ENCODE peak calls at places on chromosomes 12 and 14, in nine cellular contexts. L is skeletal muscle cell; I is IMR-90; F is GM23248; C is upper lobe of right lung; D is AG10803; B is CD4-positive, CD25-positive, alpha-beta regulatory T cell; E is astrocyte of the spinal cord; W is effector memory CD4-positive, alpha-beta T cell. T is an unnamed sample.

GRCh38 chr14:71354801-71355200 is 447.5 kb downstream of the PCNX1 start:
- DNase-seq in L (no peak), I (peak; percentile 33), F (peak; percentile 32), C (no peak), D (peak; percentile 9), B (no peak), E (peak; percentile 33), W (no peak), T (peak; percentile 64)

GRCh38 chr12:5262450-5262849 is 169.5 kb upstream of the NTF3 start:
- DNase-seq in L (no peak), I (peak; percentile 77), F (peak; percentile 74), C (no peak), D (peak; percentile 93), B (no peak), E (peak; percentile 43), W (no peak), T (no peak)

GRCh38 chr14:69660344-69661193 is 49.2 kb downstream of the SUSD6 start:
- DNase-seq in L (no peak), I (no peak), F (no peak), C (no peak), D (no peak), B (no peak), E (no peak), W (no peak), T (no peak)

GRCh38 chr14:20631023-20631820 is 10.3 kb downstream of the OR6S1 start:
- DNase-seq in L (no peak), I (peak; percentile 70), F (peak; percentile 61), C (no peak), D (peak; percentile 53), B (peak; percentile 20), E (peak; percentile 58), W (peak; percentile 40), T (peak; percentile 49)

GRCh38 chr14:49992901-49993335 is 100.0 kb downstream of the ARF6 start:
- DNase-seq in L (peak; percentile 35), I (peak; percentile 91), F (peak; percentile 95), C (no peak), D (peak; percentile 74), B (no peak), E (peak; percentile 58), W (no peak), T (no peak)

GRCh38 chr12:41151789-41152188 is 36.3 kb upstream of the PDZRN4 start:
- DNase-seq in L (no peak), I (no peak), F (peak; percentile 1), C (no peak), D (no peak), B (no peak), E (no peak), W (no peak), T (peak; percentile 69)

GRCh38 chr12:75751769-75752471 is 240.5 kb upstream of the KRR1 start:
- DNase-seq in L (no peak), I (peak; percentile 25), F (peak; percentile 60), C (no peak), D (no peak), B (no peak), E (no peak), W (no peak), T (no peak)

GRCh38 chr14:91413547-91414474 is 3.8 kb downstream of the CCDC88C start:
- DNase-seq in L (no peak), I (no peak), F (no peak), C (peak; percentile 84), D (no peak), B (peak; percentile 67), E (no peak), W (peak; percentile 71), T (no peak)

GRCh38 chr12:7711133-7711532 is at the start of gene DPPA3:
- DNase-seq in L (no peak), I (no peak), F (no peak), C (no peak), D (no peak), B (no peak), E (no peak), W (no peak), T (no peak)

GRCh38 chr12:56565510-56566101 is 44.0 kb downstream of the RBMS2 start:
- DNase-seq in L (peak; percentile 80), I (peak; percentile 77), F (peak; percentile 85), C (peak; percentile 71), D (peak; percentile 78), B (no peak), E (peak; percentile 81), W (no peak), T (no peak)

DNA sequence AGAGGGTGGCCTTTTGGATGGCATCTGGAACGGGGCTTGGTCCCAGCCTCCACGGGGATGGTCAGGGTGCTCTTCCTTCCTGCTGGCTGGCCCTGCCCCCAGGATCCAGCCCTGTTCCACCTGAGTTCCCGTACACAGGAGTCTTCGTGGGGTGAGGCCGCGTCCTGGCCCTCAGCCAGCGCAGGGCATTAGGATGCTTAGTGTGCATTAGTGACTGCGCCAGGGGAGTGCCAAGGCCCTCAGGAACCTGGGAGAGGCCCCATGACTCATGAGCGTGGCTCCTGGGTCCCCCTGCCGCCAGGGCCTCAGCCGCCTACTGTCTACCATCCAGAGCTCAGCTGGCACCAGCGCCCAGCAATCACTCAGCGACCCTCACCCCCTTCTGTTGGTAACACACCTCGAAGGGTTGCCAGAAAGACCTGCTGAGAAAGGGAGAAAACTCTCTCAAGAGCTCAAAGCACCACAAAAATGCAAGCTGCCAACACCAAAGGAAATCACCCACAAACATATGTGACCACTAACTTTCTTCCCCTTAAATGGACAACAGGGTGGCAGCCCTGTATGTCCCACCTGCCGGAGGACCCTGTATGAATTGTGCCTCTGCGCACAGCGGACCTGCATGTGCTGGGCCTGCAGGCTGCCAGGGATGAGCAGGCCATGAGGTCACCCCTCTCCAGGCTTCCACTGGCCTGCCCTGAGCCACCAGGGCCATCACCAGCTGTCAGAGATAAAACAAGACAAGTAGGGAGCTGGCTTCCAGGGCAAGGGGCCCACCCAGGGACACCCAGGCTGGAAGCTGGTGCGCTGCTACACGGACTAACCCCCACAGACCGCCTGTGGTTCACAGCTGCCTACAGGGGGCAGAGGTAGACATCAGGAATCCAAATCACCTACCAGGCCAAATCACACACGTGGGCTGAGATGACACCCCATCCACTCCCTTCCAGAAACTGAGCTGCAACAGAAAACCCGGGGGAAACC is 28.7 kb downstream of the CCDC85C start:
- DNase-seq in L (no peak), I (peak; percentile 19), F (peak; percentile 41), C (peak; percentile 91), D (peak; percentile 43), B (no peak), E (no peak), W (no peak), T (peak; percentile 26)
- H3K4me3 ChIP-seq in L (no peak overlapping the region), I (no peak overlapping the region), F (no peak overlapping the region), C (no peak overlapping the region), D (no peak overlapping the region), B (no peak overlapping the region), E (no peak overlapping the region), W (no peak overlapping the region), T (no peak overlapping the region)

DNA sequence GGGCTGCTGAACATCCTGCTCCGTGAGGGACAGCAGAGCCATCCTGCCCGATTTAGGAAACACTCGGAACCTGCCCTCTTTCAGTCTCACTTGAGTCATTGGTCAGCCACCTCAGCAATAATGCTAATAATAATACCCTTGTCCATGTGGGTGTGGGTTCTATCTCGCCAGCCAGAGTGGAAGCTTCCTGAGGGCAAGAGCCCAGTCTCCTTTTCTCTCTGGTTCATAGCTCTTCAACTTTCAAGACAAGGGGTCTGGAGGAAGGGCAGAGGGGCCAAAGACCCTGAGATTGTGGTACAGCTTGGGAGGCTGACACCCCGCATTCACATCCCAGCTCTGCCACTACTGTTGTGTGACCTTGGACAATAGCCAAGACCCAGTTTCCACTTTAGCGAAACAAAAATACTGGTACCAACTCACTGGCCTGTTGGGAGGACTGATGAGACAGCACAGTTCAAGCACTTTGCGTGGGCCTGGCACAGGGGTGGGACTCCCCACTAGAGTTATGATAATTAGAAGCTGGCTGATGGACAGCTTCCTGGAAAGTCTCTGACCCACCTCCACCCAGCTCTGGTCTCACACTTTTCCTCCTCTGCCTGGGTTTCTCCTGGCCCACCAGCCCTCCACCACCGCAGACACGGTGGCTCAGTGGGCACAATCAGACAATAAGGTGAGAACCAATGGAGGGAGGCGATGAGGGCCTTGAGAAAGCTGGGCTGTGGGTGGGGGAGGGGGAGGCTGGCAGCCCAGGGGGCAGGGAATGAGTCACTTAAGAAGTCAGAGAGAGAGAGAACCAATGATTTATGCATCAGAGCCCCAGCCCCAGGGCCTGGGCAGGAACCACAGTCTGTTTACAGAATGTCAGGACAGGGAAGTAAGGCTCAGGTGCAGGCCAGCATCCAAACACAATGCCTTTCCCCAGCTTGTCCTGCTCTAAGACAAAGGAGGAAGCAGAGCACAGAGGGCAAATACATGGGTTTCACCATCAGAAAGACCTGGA is 9.6 kb downstream of the FAIM2 start:
- DNase-seq in L (no peak), I (peak; percentile 19), F (peak; percentile 17), C (no peak), D (no peak), B (no peak), E (peak; percentile 20), W (no peak), T (peak; percentile 35)
- H3K4me3 ChIP-seq in L (no peak overlapping the region), I (no peak overlapping the region), F (no peak overlapping the region), C (no peak overlapping the region), D (no peak overlapping the region), B (no peak overlapping the region), E (no peak overlapping the region), W (no peak overlapping the region), T (no peak overlapping the region)

GRCh38 chr14:77035267-77035666 is 6.8 kb upstream of the IRF2BPL start:
- DNase-seq in L (no peak), I (no peak), F (no peak), C (no peak), D (no peak), B (no peak), E (no peak), W (no peak), T (no peak)
- H3K4me3 ChIP-seq in L (no peak overlapping the region), I (no peak overlapping the region), F (no peak overlapping the region), C (no peak overlapping the region), D (no peak overlapping the region), B (no peak overlapping the region), E (no peak overlapping the region), W (no peak overlapping the region), T (no peak overlapping the region)

DNA sequence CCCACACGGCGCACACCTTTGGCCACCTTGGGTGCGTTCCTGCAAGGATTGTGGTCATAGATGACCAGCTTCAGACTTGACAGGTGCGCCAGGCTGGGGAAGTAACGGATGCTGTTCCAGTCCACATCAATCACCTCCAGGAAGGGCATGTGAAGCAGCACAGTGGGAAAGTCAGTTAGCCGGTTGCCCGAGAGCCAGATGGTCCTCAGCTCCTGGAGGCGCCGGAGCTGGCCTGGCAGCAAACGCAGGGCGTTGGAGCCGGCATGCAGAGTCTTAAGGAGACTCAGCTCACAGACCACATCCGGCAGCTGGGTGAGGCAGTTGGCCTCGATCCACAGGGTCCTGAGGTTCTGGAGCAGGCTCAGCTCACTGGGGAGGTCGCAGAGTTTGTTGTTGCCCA is 581 bp downstream of the LRRC10 start:
- DNase-seq in L (no peak), I (no peak), F (no peak), C (no peak), D (no peak), B (no peak), E (no peak), W (no peak), T (no peak)
- H3K4me3 ChIP-seq in L (no peak overlapping the region), I (no peak overlapping the region), F (no peak overlapping the region), C (no peak overlapping the region), D (no peak overlapping the region), B (no peak overlapping the region), E (no peak overlapping the region), W (no peak overlapping the region), T (no peak overlapping the region)

GRCh38 chr12:111991946-111992345 is 21.0 kb downstream of the TMEM116 start:
- DNase-seq in L (no peak), I (peak; percentile 69), F (no peak), C (no peak), D (peak; percentile 37), B (no peak), E (peak; percentile 27), W (no peak), T (no peak)
- H3K4me3 ChIP-seq in L (no peak overlapping the region), I (no peak overlapping the region), F (no peak overlapping the region), C (no peak overlapping the region), D (no peak overlapping the region), B (no peak overlapping the region), E (no peak overlapping the region), W (no peak overlapping the region), T (no peak overlapping the region)

T was measured in mammary epithelial cell.